ENCODE peak calls at places on chromosomes 2 and 18, in seven cellular contexts. V is cardiac muscle cell; D is fibroblast of the aortic adventitia; S is RPMI8226; M is astrocyte; W is activated CD8-positive, alpha-beta memory T cell treated with anti-CD3 and anti-CD28 coated beads for 1 hour; K is stimulated activated CD8-positive, alpha-beta memory T cell treated with anti-CD3 and anti-CD28 coated beads, Interleukin-15, amount 100 ng/mL, for 24 hours. H is an unnamed sample.

GRCh38 chr18:75068682-75069435 is 140.1 kb downstream of the PTGR3 start:
- DNase-seq in V (no peak), D (no peak), S (no peak), M (no peak), W (no peak), K (no peak), H (no peak)

GRCh38 chr2:240134956-240135520 is 1.1 kb downstream of the COPS9 start:
- DNase-seq in V (no peak), D (no peak), S (no peak), M (no peak), W (no peak), K (no peak), H (no peak)

GRCh38 chr18:63119647-63120046 is 199.9 kb downstream of the BCL2 start:
- DNase-seq in V (no peak), D (peak; percentile 28), S (peak; percentile 57), M (peak; percentile 2), W (no peak), K (no peak), H (peak; percentile 21)

GRCh38 chr2:235149736-235150135 is 197.9 kb downstream of the SH3BP4 start:
- DNase-seq in V (no peak), D (no peak), S (no peak), M (no peak), W (no peak), K (no peak), H (no peak)

GRCh38 chr2:26942543-26943295 is 27.7 kb upstream of the MAPRE3 start:
- DNase-seq in V (peak; percentile 73), D (peak; percentile 60), S (peak; percentile 65), M (peak; percentile 8), W (no peak), K (peak; percentile 33), H (peak; percentile 66)

GRCh38 chr2:112706170-112706664 is 14.6 kb upstream of the NT5DC4 start:
- DNase-seq in V (no peak), D (peak; percentile 76), S (no peak), M (peak; percentile 96), W (no peak), K (no peak), H (no peak)

GRCh38 chr2:122856696-122857095 is 1101.2 kb downstream of the TSN start:
- DNase-seq in V (no peak), D (no peak), S (no peak), M (no peak), W (no peak), K (no peak), H (no peak)

GRCh38 chr2:27544143-27544821 is 38.6 kb upstream of the ZNF512 start:
- DNase-seq in V (no peak), D (no peak), S (no peak), M (no peak), W (no peak), K (no peak), H (no peak)

GRCh38 chr2:151619337-151619989 is 114.8 kb downstream of the NEB start:
- DNase-seq in V (no peak), D (no peak), S (peak; percentile 18), M (peak; percentile 34), W (no peak), K (no peak), H (no peak)

GRCh38 chr2:196500686-196501431 is 138.7 kb upstream of the CCDC150 start:
- DNase-seq in V (no peak), D (no peak), S (no peak), M (peak; percentile 46), W (no peak), K (no peak), H (no peak)

GRCh38 chr2:65799455-65799854 is 367.1 kb upstream of the SPRED2 start:
- DNase-seq in V (no peak), D (no peak), S (no peak), M (no peak), W (no peak), K (no peak), H (no peak)

GRCh38 chr2:215713393-215713792 is 277.5 kb upstream of the FN1 start:
- DNase-seq in V (no peak), D (peak; percentile 95), S (no peak), M (peak; percentile 89), W (no peak), K (no peak), H (no peak)

GRCh38 chr2:231518771-231519170 is 11.5 kb downstream of the NMUR1 start:
- DNase-seq in V (no peak), D (no peak), S (no peak), M (no peak), W (no peak), K (no peak), H (no peak)

GRCh38 chr2:240932001-240932723 is 26.0 kb downstream of the CROCC2 start:
- DNase-seq in V (no peak), D (no peak), S (peak; percentile 1), M (no peak), W (no peak), K (no peak), H (no peak)

GRCh38 chr2:3154146-3154545 is 223.5 kb downstream of the EIPR1 start:
- DNase-seq in V (no peak), D (no peak), S (no peak), M (no peak), W (no peak), K (no peak), H (no peak)

GRCh38 chr2:236654496-236654895 is 84.9 kb downstream of the ACKR3 start:
- DNase-seq in V (no peak), D (no peak), S (no peak), M (no peak), W (no peak), K (no peak), H (no peak)

GRCh38 chr2:190791347-190791982 is 89.2 kb upstream of the GLS start:
- DNase-seq in V (no peak), D (peak; percentile 47), S (no peak), M (peak; percentile 87), W (no peak), K (no peak), H (no peak)

GRCh38 chr2:100554788-100555407 is 7.9 kb upstream of the PDCL3 start:
- DNase-seq in V (no peak), D (no peak), S (no peak), M (no peak), W (no peak), K (no peak), H (no peak)

GRCh38 chr18:33116376-33116775 is 324.1 kb downstream of the CCDC178 start:
- DNase-seq in V (no peak), D (no peak), S (peak; percentile 51), M (peak; percentile 19), W (no peak), K (no peak), H (peak; percentile 19)

GRCh38 chr18:74534150-74534969 is at the start of gene CNDP1:
- DNase-seq in V (no peak), D (no peak), S (no peak), M (no peak), W (no peak), K (no peak), H (no peak)

GRCh38 chr2:239277401-239278085 is 123.3 kb downstream of the HDAC4 start:
- DNase-seq in V (no peak), D (no peak), S (no peak), M (no peak), W (no peak), K (no peak), H (no peak)

GRCh38 chr2:63189026-63189425 is 138.4 kb downstream of the OTX1 start:
- DNase-seq in V (peak; percentile 25), D (peak; percentile 53), S (peak; percentile 43), M (peak; percentile 10), W (no peak), K (no peak), H (peak; percentile 66)

GRCh38 chr2:216017365-216017764 is 4.0 kb upstream of the MREG start:
- DNase-seq in V (no peak), D (no peak), S (peak; percentile 77), M (no peak), W (no peak), K (no peak), H (peak; percentile 57)

GRCh38 chr18:57737661-57738060 is 65.5 kb downstream of the ATP8B1 start:
- DNase-seq in V (no peak), D (peak; percentile 97), S (no peak), M (peak; percentile 98), W (no peak), K (no peak), H (no peak)

GRCh38 chr2:224983719-224984388 is 58.4 kb downstream of the DOCK10 start:
- DNase-seq in V (no peak), D (peak; percentile 76), S (no peak), M (peak; percentile 47), W (no peak), K (no peak), H (no peak)

GRCh38 chr2:100011272-100011711 is 131.1 kb downstream of the AFF3 start:
- DNase-seq in V (no peak), D (peak; percentile 80), S (no peak), M (peak; percentile 100), W (no peak), K (no peak), H (no peak)

GRCh38 chr2:191366199-191366598 is 121.0 kb downstream of the MYO1B start:
- DNase-seq in V (no peak), D (peak; percentile 81), S (no peak), M (peak; percentile 87), W (no peak), K (no peak), H (no peak)

GRCh38 chr2:105935048-105935447 is 190.3 kb downstream of the NCK2 start:
- DNase-seq in V (no peak), D (no peak), S (no peak), M (no peak), W (no peak), K (no peak), H (peak; percentile 17)

GRCh38 chr2:49677227-49677626 is 522.9 kb upstream of the FSHR start:
- DNase-seq in V (no peak), D (no peak), S (no peak), M (no peak), W (no peak), K (no peak), H (no peak)

GRCh38 chr2:43309935-43310334 is 83.5 kb upstream of the ZFP36L2 start:
- DNase-seq in V (no peak), D (no peak), S (no peak), M (no peak), W (no peak), K (no peak), H (no peak)

GRCh38 chr2:186783254-186783653 is 65.7 kb downstream of the ZSWIM2 start:
- DNase-seq in V (no peak), D (no peak), S (no peak), M (no peak), W (no peak), K (no peak), H (no peak)

GRCh38 chr2:18829331-18829902 is 240.0 kb upstream of the NT5C1B start:
- DNase-seq in V (no peak), D (peak; percentile 78), S (no peak), M (peak; percentile 91), W (no peak), K (no peak), H (no peak)

GRCh38 chr2:70241338-70241737 is 7.1 kb downstream of the TIA1 start:
- DNase-seq in V (no peak), D (no peak), S (no peak), M (no peak), W (no peak), K (no peak), H (no peak)

GRCh38 chr2:145655366-145655765 is 1135.4 kb upstream of the ZEB2 start:
- DNase-seq in V (no peak), D (no peak), S (no peak), M (no peak), W (no peak), K (no peak), H (no peak)

GRCh38 chr2:226603606-226604005 is 196.0 kb downstream of the IRS1 start:
- DNase-seq in V (no peak), D (no peak), S (no peak), M (no peak), W (no peak), K (no peak), H (no peak)

GRCh38 chr2:181752301-181752700 is 72.0 kb upstream of the NEUROD1 start:
- DNase-seq in V (no peak), D (peak; percentile 51), S (no peak), M (peak; percentile 63), W (no peak), K (no peak), H (no peak)

H was measured in NAMALWA.